ENCODE peak calls at places on chromosome 16, in ten cellular contexts. V is non-pigmented ciliary epithelial cell, O is cardiac fibroblast, M is HT1080, X is fibroblast of the aortic adventitia, W is posterior vena cava, E is LHCN-M2, U is RWPE1, S is SHP77, R is posterior cingulate gyrus. B is an unnamed sample.

GRCh38 chr16:649646-650045 is 481 bp downstream of the WDR90 start:
- DNase-seq in S (no peak), W (no peak), U (no peak), O (no peak), R (no peak), E (no peak), X (no peak), M (no peak), V (no peak), B (no peak)

GRCh38 chr16:48612621-48613020 is 2.6 kb upstream of the N4BP1 start:
- DNase-seq in U (no peak), O (no peak), M (no peak), W (no peak), X (no peak), V (no peak), R (no peak), S (no peak), E (no peak), B (no peak)

GRCh38 chr16:49515861-49516260 is 142.3 kb downstream of the C16orf78 start:
- DNase-seq in E (no peak), U (no peak), X (no peak), O (no peak), R (no peak), V (no peak), M (no peak), S (no peak), W (no peak), B (no peak)

GRCh38 chr16:46900464-46901235 is 16.5 kb downstream of the GPT2 start:
- DNase-seq in E (no peak), V (no peak), R (no peak), X (no peak), W (no peak), U (no peak), S (no peak), O (no peak), M (no peak), B (no peak)

GRCh38 chr16:15032547-15033308 is 23.1 kb downstream of the NTAN1 start:
- DNase-seq in R (no peak), O (peak; percentile 35), S (no peak), X (no peak), U (no peak), V (no peak), W (no peak), E (peak; percentile 59), M (no peak), B (peak; percentile 48)

GRCh38 chr16:54208262-54208661 is 78.3 kb downstream of the IRX3 start:
- DNase-seq in X (peak; percentile 39), U (no peak), S (no peak), O (peak; percentile 33), V (no peak), M (no peak), E (no peak), R (no peak), W (no peak), B (no peak)

GRCh38 chr16:82630219-82630618 is 3.5 kb downstream of the CDH13 start:
- DNase-seq in O (peak; percentile 55), X (peak; percentile 58), W (no peak), S (no peak), V (no peak), R (no peak), E (peak; percentile 48), M (no peak), U (peak; percentile 35), B (peak; percentile 68)

GRCh38 chr16:31055613-31056012 is 18.4 kb downstream of the ZNF668 start:
- DNase-seq in E (no peak), S (no peak), W (no peak), U (no peak), X (no peak), R (no peak), O (no peak), M (no peak), V (no peak), B (no peak)

GRCh38 chr16:24151482-24151939 is 104.6 kb upstream of the CACNG3 start:
- DNase-seq in V (no peak), X (no peak), M (peak; percentile 46), E (no peak), O (no peak), W (no peak), R (no peak), S (no peak), U (no peak), B (no peak)

GRCh38 chr16:11639925-11640899 is 28.0 kb upstream of the SNN start:
- DNase-seq in R (no peak), U (peak; percentile 92), S (peak; percentile 88), X (peak; percentile 100), M (peak; percentile 94), W (peak; percentile 92), E (peak; percentile 85), V (peak; percentile 87), O (peak; percentile 99), B (peak; percentile 97)

GRCh38 chr16:89268987-89269735 is 51.7 kb downstream of the ZNF778 start:
- DNase-seq in M (no peak), U (no peak), S (no peak), X (peak; percentile 74), V (no peak), W (no peak), R (no peak), E (peak; percentile 47), O (peak; percentile 86), B (peak; percentile 88)

GRCh38 chr16:82801361-82801760 is 174.6 kb downstream of the CDH13 start:
- DNase-seq in W (no peak), R (no peak), U (no peak), V (peak; percentile 48), O (peak; percentile 57), M (peak; percentile 50), E (peak; percentile 34), S (no peak), X (no peak), B (no peak)

GRCh38 chr16:30521873-30522641 is 4.3 kb downstream of the ZNF768 start:
- DNase-seq in M (no peak), E (no peak), O (no peak), X (no peak), R (no peak), V (no peak), S (no peak), W (no peak), U (no peak), B (no peak)

GRCh38 chr16:66705790-66706505 is 9.4 kb upstream of the CMTM4 start:
- DNase-seq in M (no peak), S (no peak), E (no peak), V (no peak), X (peak; percentile 61), U (no peak), O (peak; percentile 62), W (peak; percentile 91), R (no peak), B (no peak)

GRCh38 chr16:2775317-2775716 is 1.8 kb downstream of the ELOB start:
- DNase-seq in W (peak; percentile 19), O (no peak), X (no peak), E (no peak), S (no peak), R (no peak), M (no peak), U (no peak), V (no peak), B (no peak)

GRCh38 chr16:30767767-30768465 is 5.8 kb downstream of the RNF40 start:
- DNase-seq in W (no peak), U (no peak), O (no peak), R (no peak), M (no peak), V (no peak), E (no peak), X (no peak), S (no peak), B (no peak)

GRCh38 chr16:67129422-67129821 is 19.7 kb downstream of the PHAF1 start:
- DNase-seq in O (no peak), U (no peak), S (no peak), E (no peak), V (no peak), R (no peak), M (no peak), X (no peak), W (no peak), B (no peak)

GRCh38 chr16:27449434-27450188 is 47.6 kb downstream of the IL21R start:
- DNase-seq in R (no peak), E (no peak), M (no peak), O (no peak), U (no peak), S (no peak), X (no peak), W (no peak), V (no peak), B (no peak)

GRCh38 chr16:31131416-31131815 is 4.1 kb downstream of the PRSS8 start:
- DNase-seq in U (no peak), X (no peak), R (no peak), O (no peak), E (no peak), W (no peak), V (no peak), S (no peak), M (no peak), B (no peak)

GRCh38 chr16:57721765-57722499 is 13.6 kb upstream of the KATNB1 start:
- DNase-seq in E (no peak), X (no peak), W (peak; percentile 50), R (no peak), U (no peak), O (no peak), S (no peak), V (no peak), M (no peak), B (no peak)

GRCh38 chr16:60642956-60643355 is 1393.3 kb downstream of the CDH8 start:
- DNase-seq in S (no peak), V (peak; percentile 20), W (no peak), R (no peak), E (no peak), O (peak; percentile 27), U (peak; percentile 35), X (no peak), M (peak; percentile 92), B (no peak)

GRCh38 chr16:52812945-52813556 is 239.6 kb downstream of the CHD9NB start:
- DNase-seq in M (peak; percentile 95), V (peak; percentile 37), E (peak; percentile 93), O (peak; percentile 75), R (no peak), S (no peak), U (peak; percentile 68), W (no peak), X (peak; percentile 5), B (peak; percentile 89)

B was measured in fibroblast of lung.